ENCODE peak calls at places on chromosomes 4 and X, in five cellular contexts. O is sigmoid colon, C is suprapubic skin, D is GM23338, J is upper lobe of left lung. V is an unnamed sample. For H3K27me3, the result is how much of the 10 kb centered on the place peaks cover.

GRCh38 chr4:79083406-79084010 is 144.3 kb upstream of the PAQR3 start:
- DNase-seq in O (peak), J (no peak), C (no peak), D (peak), V (no peak)

GRCh38 chr4:8209997-8210396 is 10.9 kb downstream of the SH3TC1 start:
- DNase-seq in D (no peak), O (no peak), J (no peak), C (no peak), V (no peak)

GRCh38 chr4:121789960-121790829 is 10.9 kb upstream of the EXOSC9 start:
- DNase-seq in C (no peak), J (no peak), D (no peak), O (no peak), V (no peak)

GRCh38 chr4:106717094-106717493 is 319.0 kb downstream of the DKK2 start:
- DNase-seq in O (no peak), C (no peak), D (no peak), J (no peak), V (no peak)

GRCh38 chr4:56512166-56512565 is 6.6 kb downstream of the ARL9 start:
- DNase-seq in O (no peak), J (no peak), C (no peak), D (no peak), V (no peak)

GRCh38 chr4:88177981-88178632 is 19.7 kb upstream of the ABCG2 start:
- DNase-seq in C (no peak), D (peak), O (no peak), J (peak), V (no peak)

GRCh38 chr4:187732524-187732923 is 263.0 kb upstream of the ZFP42 start:
- DNase-seq in J (no peak), O (no peak), D (no peak), C (no peak), V (no peak)

GRCh38 chr4:72451349-72451748 is 117.7 kb downstream of the ADAMTS3 start:
- DNase-seq in D (no peak), J (no peak), C (no peak), O (peak), V (no peak)

GRCh38 chr4:125323547-125324100 is 8.9 kb downstream of the FAT4 start:
- DNase-seq in D (no peak), C (no peak), O (no peak), J (no peak), V (no peak)

GRCh38 chr4:95362906-95363578 is 185.7 kb downstream of the UNC5C start:
- DNase-seq in D (peak), C (no peak), J (no peak), O (no peak), V (no peak)

GRCh38 chr4:41216294-41217019 is 2.1 kb upstream of the APBB2 start:
- DNase-seq in C (peak), O (peak), J (peak), D (peak), V (no peak)

GRCh38 chr4:120692964-120693363 is 229.6 kb downstream of the PRDM5 start:
- DNase-seq in O (no peak), C (no peak), J (no peak), D (no peak), V (peak)

GRCh38 chr4:23930750-23931488 is 41.1 kb upstream of the PPARGC1A start:
- DNase-seq in O (peak), D (peak), C (peak), J (peak), V (no peak)

GRCh38 chr4:26719954-26720552 is 136.2 kb downstream of the TBC1D19 start:
- DNase-seq in D (peak), C (no peak), J (no peak), O (no peak), V (peak)

GRCh38 chr4:119040711-119041185 is 94.9 kb upstream of the MYOZ2 start:
- DNase-seq in O (no peak), C (no peak), D (peak), J (no peak), V (no peak)

GRCh38 chr4:16129336-16129735 is 45.5 kb upstream of the PROM1 start:
- DNase-seq in J (no peak), O (no peak), D (no peak), C (no peak), V (no peak)

GRCh38 chr4:957581-958313 is 15.6 kb downstream of the DGKQ start:
- DNase-seq in J (no peak), D (no peak), C (no peak), O (peak), V (no peak)

GRCh38 chr4:164204434-164204833 is 549.5 kb upstream of the SMIM31 start:
- DNase-seq in O (no peak), D (peak), J (no peak), C (no peak), V (peak)

GRCh38 chr4:139300431-139301142 is 718 bp upstream of the NAA15 start:
- DNase-seq in O (no peak), J (no peak), D (peak), C (no peak), V (peak)

GRCh38 chr4:27218013-27218412 is 357.4 kb downstream of the STIM2 start:
- DNase-seq in C (no peak), O (no peak), J (no peak), D (no peak), V (no peak)

GRCh38 chr4:6008766-6009385 is 9.4 kb downstream of the C4orf50 start:
- DNase-seq in J (no peak), C (no peak), D (no peak), O (peak), V (no peak)

GRCh38 chrX:22165732-22166457 is 106.8 kb upstream of the CBLL2 start:
- DNase-seq in C (no peak), J (no peak), D (no peak), O (no peak), V (no peak)

GRCh38 chr4:21363701-21364100 is 584.9 kb downstream of the KCNIP4 start:
- DNase-seq in O (no peak), D (no peak), C (no peak), J (no peak), V (no peak)

GRCh38 chrX:48695524-48695875 is 1.0 kb upstream of the SUV39H1 start:
- DNase-seq in C (no peak), J (no peak), O (no peak), D (no peak), V (no peak)
- TF ChIP-seq POLR2AphosphoS5 in C (no peak), J (no peak), O (no peak), D (no peak), V (no peak)

DNA sequence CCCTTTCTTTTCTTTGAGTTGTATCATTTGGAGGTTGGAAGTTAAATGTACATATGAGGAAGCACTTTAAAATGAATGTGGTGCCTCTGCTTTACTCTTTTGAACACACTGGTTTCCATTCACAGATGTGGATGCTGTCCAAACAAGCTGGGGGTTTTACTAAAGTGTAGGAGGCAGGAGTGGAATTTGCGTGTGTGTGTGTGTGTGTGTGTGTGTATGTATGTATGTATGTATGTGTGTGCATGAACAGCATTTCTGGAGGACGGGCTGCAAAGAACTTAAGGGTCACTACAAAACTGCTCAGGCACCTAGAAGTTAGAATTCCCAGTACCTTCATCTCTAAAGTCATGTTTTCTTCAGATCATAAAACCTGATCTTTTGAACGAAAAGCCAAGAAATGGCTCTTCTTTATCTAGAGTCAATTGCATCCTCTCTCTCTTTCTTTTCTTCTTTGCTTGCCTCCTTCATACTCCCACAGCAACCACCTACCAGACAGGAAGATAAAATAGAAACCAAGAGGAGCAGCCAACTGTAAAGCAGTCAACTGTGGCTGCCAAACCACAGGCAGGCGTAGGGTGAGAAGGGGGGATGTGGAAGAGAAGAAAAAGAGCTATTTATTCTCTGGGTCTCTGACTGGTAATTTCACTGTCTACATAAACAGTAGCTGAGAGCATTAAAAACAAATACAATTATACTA is 177.0 kb upstream of the RASGEF1B start:
- DNase-seq in C (no peak), D (no peak), O (no peak), J (no peak), V (no peak)
- H3K27me3 ChIP-seq in C (under half), D (half or more), O (under half), J (under half), V (under half)

GRCh38 chr4:65340382-65341109 is 329.7 kb downstream of the EPHA5 start:
- DNase-seq in O (no peak), C (no peak), J (no peak), D (no peak), V (no peak)
- TF ChIP-seq POLR2AphosphoS5 in O (no peak), C (no peak), J (no peak), D (no peak), V (no peak)

DNA sequence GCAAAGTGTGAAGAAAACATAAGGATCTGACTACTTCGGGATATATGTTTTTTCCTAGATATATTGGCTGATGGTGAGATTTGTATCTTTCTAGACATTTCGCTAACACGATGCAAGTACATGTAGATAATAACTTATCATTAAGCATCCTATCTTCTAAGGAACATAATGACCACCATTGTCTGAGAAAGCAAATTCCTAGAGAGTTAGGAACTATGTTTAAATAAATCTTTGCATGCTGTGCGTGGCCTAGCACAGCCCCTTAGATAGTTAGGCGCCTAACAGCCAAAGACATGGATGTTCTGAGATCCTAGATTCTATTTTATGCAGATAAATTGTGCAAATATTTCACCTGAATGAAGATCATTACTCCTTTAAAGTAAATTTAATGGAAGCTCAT is 3.0 kb downstream of the COL4A6 start:
- DNase-seq in C (no peak), O (no peak), J (no peak), D (no peak), V (no peak)
- H3K27me3 ChIP-seq in C (under half), O (under half), J (under half), D (under half), V (under half)

DNA sequence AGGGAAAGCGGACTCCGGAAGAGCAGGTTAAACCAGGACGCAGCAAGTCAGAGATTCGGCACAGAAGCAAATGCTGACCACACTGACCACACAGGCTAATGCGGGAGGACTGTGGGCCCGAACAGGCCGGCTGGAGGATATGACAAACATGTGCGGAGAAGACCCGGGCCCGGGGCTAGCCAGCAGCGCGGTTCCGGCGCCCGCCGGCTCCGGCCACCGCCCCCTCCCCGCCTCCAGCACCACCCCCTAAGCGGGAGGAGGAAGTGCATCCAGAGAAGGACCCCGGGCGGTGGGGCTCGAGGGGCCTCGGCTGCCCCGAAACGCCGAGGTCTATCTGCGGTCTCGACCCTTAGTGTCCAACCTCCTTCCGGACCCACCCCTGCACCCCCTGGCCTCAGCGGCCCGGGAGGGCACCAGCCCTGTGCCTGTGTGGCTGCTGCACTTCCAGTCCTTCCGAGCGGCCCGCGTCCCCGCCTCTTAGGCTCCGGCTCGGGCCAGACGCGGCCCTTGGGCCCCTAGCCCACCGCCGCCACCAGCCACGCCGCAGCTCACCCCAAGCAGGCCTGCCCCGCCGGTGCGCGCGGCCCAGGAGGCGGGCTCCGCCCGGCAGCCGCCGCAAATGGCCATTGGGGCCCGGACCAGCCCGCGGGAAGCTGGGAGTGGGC is 2.1 kb downstream of the ELOVL6 start:
- DNase-seq in C (peak), J (peak), D (peak), O (peak), V (no peak)
- TF ChIP-seq POLR2AphosphoS5 in C (no peak), J (no peak), D (peak), O (peak), V (no peak)